ENCODE peak calls at places on chromosomes 1 and 21, in four cellular contexts. One of them, this sample, is unnamed.

GRCh38 chr1:11078631-11079030 is 18.8 kb upstream of the SRM start:
- DNase-seq in cardiac septum: no peak
- DNase-seq in CD4-positive, alpha-beta T cell: no peak
- DNase-seq in NCI-H1436: no peak
- DNase-seq in this sample: no peak

GRCh38 chr1:53139911-53140310 is 2.5 kb downstream of the SLC1A7 start:
- DNase-seq in cardiac septum: no peak
- DNase-seq in NCI-H1436: no peak
- DNase-seq in CD4-positive, alpha-beta T cell: no peak
- DNase-seq in this sample: no peak

GRCh38 chr21:29233611-29234540 is 64.8 kb upstream of the BACH1 start:
- DNase-seq in CD4-positive, alpha-beta T cell: no peak
- DNase-seq in cardiac septum: no peak
- DNase-seq in NCI-H1436: no peak
- DNase-seq in this sample: no peak

GRCh38 chr1:161473363-161473762 is 31.9 kb upstream of the FCGR2A start:
- DNase-seq in cardiac septum: no peak
- DNase-seq in CD4-positive, alpha-beta T cell: no peak
- DNase-seq in NCI-H1436: no peak
- DNase-seq in this sample: no peak

GRCh38 chr1:8992936-8993687 is 33.1 kb downstream of the SLC2A7 start:
- DNase-seq in CD4-positive, alpha-beta T cell: no peak
- DNase-seq in cardiac septum: no peak
- DNase-seq in NCI-H1436: no peak
- DNase-seq in this sample: no peak

GRCh38 chr1:229199892-229200291 is 71.0 kb upstream of the RAB4A start:
- DNase-seq in NCI-H1436: no peak
- DNase-seq in cardiac septum: peak
- DNase-seq in CD4-positive, alpha-beta T cell: no peak
- DNase-seq in this sample: no peak

GRCh38 chr1:207502726-207503125 is 6.8 kb downstream of the CR1 start:
- DNase-seq in NCI-H1436: no peak
- DNase-seq in CD4-positive, alpha-beta T cell: no peak
- DNase-seq in cardiac septum: no peak
- DNase-seq in this sample: no peak

GRCh38 chr1:26771643-26772321 is 16.0 kb upstream of the PIGV start:
- DNase-seq in CD4-positive, alpha-beta T cell: no peak
- DNase-seq in NCI-H1436: peak
- DNase-seq in cardiac septum: no peak
- DNase-seq in this sample: no peak

GRCh38 chr1:202037706-202038296 is 27.4 kb downstream of the ELF3 start:
- DNase-seq in NCI-H1436: no peak
- DNase-seq in cardiac septum: no peak
- DNase-seq in CD4-positive, alpha-beta T cell: no peak
- DNase-seq in this sample: no peak

GRCh38 chr1:33255347-33256311 is 663 bp upstream of the ZNF362 start:
- DNase-seq in CD4-positive, alpha-beta T cell: peak
- DNase-seq in cardiac septum: peak
- DNase-seq in NCI-H1436: peak
- DNase-seq in this sample: peak

GRCh38 chr1:95118019-95118499 is 904 bp downstream of the TLCD4 start:
- DNase-seq in CD4-positive, alpha-beta T cell: no peak
- DNase-seq in NCI-H1436: peak
- DNase-seq in cardiac septum: no peak
- DNase-seq in this sample: no peak

This sample was measured in posterior vena cava.